ENCODE peak calls at places on chromosomes 1 and 21, in ten cellular contexts. H is hypothalamus, P is GM04504, B is neural crest cell, T is fibroblast of lung, Y is T-helper 1 cell, A is NCI-H187, O is nucleus accumbens, W is NCI-H510A treated with DMSO at 0.1 percent for 48 hours, D is NCI-H1105. E is an unnamed sample.

GRCh38 chr1:43660355-43660754 is 10.4 kb downstream of the KDM4A start:
- DNase-seq in P (no peak), Y (no peak), D (no peak), T (no peak), H (no peak), B (no peak), W (no peak), O (no peak), A (no peak), E (no peak)

GRCh38 chr1:19785660-19786059 is 14.1 kb downstream of the TMCO4 start:
- DNase-seq in Y (no peak), A (no peak), O (no peak), T (peak; percentile 19), D (no peak), H (no peak), P (no peak), B (no peak), W (no peak), E (no peak)

GRCh38 chr1:44862829-44863406 is 19.9 kb upstream of the PTCH2 start:
- DNase-seq in H (no peak), D (no peak), W (no peak), Y (no peak), T (peak; percentile 56), B (no peak), O (no peak), P (peak; percentile 19), A (no peak), E (no peak)

GRCh38 chr1:184664042-184664659 is 90.5 kb downstream of the EDEM3 start:
- DNase-seq in Y (no peak), P (peak; percentile 18), T (peak; percentile 58), D (no peak), H (peak; percentile 72), O (peak; percentile 26), W (peak; percentile 65), B (peak; percentile 77), A (no peak), E (no peak)

GRCh38 chr1:26016258-26016943 is 5.2 kb upstream of the EXTL1 start:
- DNase-seq in H (peak; percentile 33), W (no peak), O (no peak), P (no peak), D (no peak), B (no peak), A (no peak), Y (no peak), T (peak; percentile 69), E (no peak)

GRCh38 chr1:45246760-45247159 is 40.4 kb upstream of the ZSWIM5 start:
- DNase-seq in P (peak; percentile 55), O (no peak), H (no peak), Y (no peak), D (no peak), A (no peak), B (no peak), T (peak; percentile 84), W (peak; percentile 40), E (peak; percentile 55)

GRCh38 chr21:37829447-37829846 is 86.8 kb downstream of the KCNJ6 start:
- DNase-seq in O (no peak), T (peak; percentile 72), H (no peak), P (no peak), A (no peak), Y (no peak), B (no peak), D (no peak), W (peak; percentile 55), E (no peak)

GRCh38 chr1:55927934-55928333 is 651.4 kb downstream of the PLPP3 start:
- DNase-seq in B (no peak), H (no peak), T (no peak), A (no peak), W (no peak), Y (no peak), O (no peak), P (no peak), D (no peak), E (no peak)

GRCh38 chr1:172674831-172675613 is 16.1 kb downstream of the FASLG start:
- DNase-seq in Y (no peak), P (no peak), B (no peak), O (no peak), A (no peak), D (no peak), W (no peak), T (peak; percentile 44), H (no peak), E (no peak)

GRCh38 chr1:57102957-57103356 is 137.1 kb upstream of the C8B start:
- DNase-seq in T (no peak), D (no peak), B (no peak), O (no peak), A (no peak), P (no peak), Y (no peak), H (no peak), W (no peak), E (no peak)

GRCh38 chr1:214558002-214558770 is 6.8 kb upstream of the PTPN14 start:
- DNase-seq in A (no peak), Y (no peak), D (no peak), W (no peak), B (no peak), H (no peak), P (peak; percentile 88), O (no peak), T (peak; percentile 97), E (no peak)

GRCh38 chr1:10692401-10693021 is 103.9 kb downstream of the CASZ1 start:
- DNase-seq in A (no peak), H (no peak), B (no peak), P (no peak), O (no peak), D (peak; percentile 62), Y (peak; percentile 30), T (no peak), W (peak; percentile 96), E (no peak)

GRCh38 chr1:219731771-219732170 is 118.9 kb upstream of the ZC3H11B start:
- DNase-seq in H (no peak), O (no peak), W (no peak), T (no peak), D (no peak), A (no peak), B (no peak), Y (no peak), P (no peak), E (no peak)

E was measured in NCI-H748 treated with DMSO at 0.1 percent for 48 hours.